ENCODE peak calls at places on chromosomes 16 and 17, in six cellular contexts. One of them, this sample, is unnamed.

GRCh38 chr17:19386276-19386863 is 620 bp downstream of the MFAP4 start:
- DNase-seq in fibroblast of lung: peak
- DNase-seq in cardiac fibroblast: peak
- DNase-seq in AG08395: peak
- DNase-seq in EL: peak
- DNase-seq in T follicular helper cell: no peak
- DNase-seq in this sample: peak

GRCh38 chr17:64245218-64246145 is 17.6 kb downstream of the TEX2 start:
- DNase-seq in fibroblast of lung: no peak
- DNase-seq in cardiac fibroblast: peak
- DNase-seq in AG08395: no peak
- DNase-seq in EL: peak
- DNase-seq in T follicular helper cell: no peak
- DNase-seq in this sample: peak

GRCh38 chr17:1160591-1161041 is 19.2 kb downstream of the ABR start:
- DNase-seq in fibroblast of lung: no peak
- DNase-seq in cardiac fibroblast: no peak
- DNase-seq in AG08395: no peak
- DNase-seq in EL: no peak
- DNase-seq in T follicular helper cell: no peak
- DNase-seq in this sample: peak

GRCh38 chr17:49728425-49728824 is 20.7 kb upstream of the SLC35B1 start:
- DNase-seq in fibroblast of lung: no peak
- DNase-seq in cardiac fibroblast: no peak
- DNase-seq in AG08395: no peak
- DNase-seq in EL: no peak
- DNase-seq in T follicular helper cell: no peak
- DNase-seq in this sample: no peak

GRCh38 chr17:31673076-31673475 is 186.0 kb downstream of the COPRS start:
- DNase-seq in fibroblast of lung: no peak
- DNase-seq in cardiac fibroblast: no peak
- DNase-seq in AG08395: no peak
- DNase-seq in EL: no peak
- DNase-seq in T follicular helper cell: no peak
- DNase-seq in this sample: no peak

GRCh38 chr17:67629963-67630320 is 87.8 kb upstream of the NOL11 start:
- DNase-seq in fibroblast of lung: peak
- DNase-seq in cardiac fibroblast: peak
- DNase-seq in AG08395: peak
- DNase-seq in EL: peak
- DNase-seq in T follicular helper cell: no peak
- DNase-seq in this sample: peak

GRCh38 chr17:57453841-57454240 is 197.5 kb downstream of the MSI2 start:
- DNase-seq in fibroblast of lung: no peak
- DNase-seq in cardiac fibroblast: no peak
- DNase-seq in AG08395: no peak
- DNase-seq in EL: no peak
- DNase-seq in T follicular helper cell: no peak
- DNase-seq in this sample: no peak

GRCh38 chr17:54992797-54993639 is 24.5 kb downstream of the STXBP4 start:
- DNase-seq in fibroblast of lung: peak
- DNase-seq in cardiac fibroblast: peak
- DNase-seq in AG08395: peak
- DNase-seq in EL: peak
- DNase-seq in T follicular helper cell: no peak
- DNase-seq in this sample: peak

GRCh38 chr16:30000768-30001631 is 5.0 kb downstream of the INO80E start:
- DNase-seq in fibroblast of lung: no peak
- DNase-seq in cardiac fibroblast: no peak
- DNase-seq in AG08395: no peak
- DNase-seq in EL: no peak
- DNase-seq in T follicular helper cell: no peak
- DNase-seq in this sample: no peak

GRCh38 chr17:12022310-12022709 is 1.6 kb downstream of the MAP2K4 start:
- DNase-seq in fibroblast of lung: no peak
- DNase-seq in cardiac fibroblast: no peak
- DNase-seq in AG08395: no peak
- DNase-seq in EL: no peak
- DNase-seq in T follicular helper cell: no peak
- DNase-seq in this sample: no peak

This sample was measured in astrocyte.